ENCODE peak calls at places on chromosomes 4 and X, in eight cellular contexts. One of them, this sample, is unnamed.
A peak's percentile ranks its signal among the peaks of the same experiment; 100 is the strongest.

GRCh38 chr4:93764647-93765246 is 63.8 kb upstream of the ATOH1 start:
- DNase-seq in uterus: no peak
- DNase-seq in ascending aorta: no peak
- DNase-seq in H9: no peak
- DNase-seq in stomach: no peak
- DNase-seq in K562: peak; percentile 24
- DNase-seq in right cardiac atrium: no peak
- DNase-seq in fibroblast of lung: peak; percentile 72
- DNase-seq in this sample: no peak

GRCh38 chr4:23614284-23614892 is 275.5 kb downstream of the PPARGC1A start:
- DNase-seq in K562: peak; percentile 7
- DNase-seq in right cardiac atrium: no peak
- DNase-seq in fibroblast of lung: peak; percentile 21
- DNase-seq in uterus: no peak
- DNase-seq in ascending aorta: no peak
- DNase-seq in H9: peak; percentile 62
- DNase-seq in stomach: no peak
- DNase-seq in this sample: peak; percentile 5

GRCh38 chr4:71195932-71196331 is 142.9 kb upstream of the SLC4A4 start:
- DNase-seq in K562: no peak
- DNase-seq in right cardiac atrium: no peak
- DNase-seq in fibroblast of lung: peak; percentile 24
- DNase-seq in stomach: no peak
- DNase-seq in ascending aorta: no peak
- DNase-seq in uterus: no peak
- DNase-seq in H9: peak; percentile 34
- DNase-seq in this sample: no peak

GRCh38 chr4:74114234-74114633 is 15.2 kb upstream of the CXCL2 start:
- DNase-seq in fibroblast of lung: peak; percentile 42
- DNase-seq in H9: no peak
- DNase-seq in stomach: no peak
- DNase-seq in right cardiac atrium: no peak
- DNase-seq in ascending aorta: no peak
- DNase-seq in K562: no peak
- DNase-seq in uterus: no peak
- DNase-seq in this sample: peak; percentile 96

GRCh38 chrX:46408553-46409407 is 136.4 kb downstream of the ZNF674 start:
- DNase-seq in K562: peak; percentile 52
- DNase-seq in stomach: peak; percentile 76
- DNase-seq in right cardiac atrium: peak; percentile 88
- DNase-seq in H9: peak; percentile 37
- DNase-seq in fibroblast of lung: peak; percentile 80
- DNase-seq in ascending aorta: no peak
- DNase-seq in uterus: peak; percentile 74
- DNase-seq in this sample: peak; percentile 29

GRCh38 chrX:101550825-101551767 is 749 bp downstream of the ARMCX1 start:
- DNase-seq in right cardiac atrium: peak; percentile 77
- DNase-seq in fibroblast of lung: peak; percentile 37
- DNase-seq in K562: no peak
- DNase-seq in stomach: no peak
- DNase-seq in H9: peak; percentile 41
- DNase-seq in ascending aorta: no peak
- DNase-seq in uterus: peak; percentile 56
- DNase-seq in this sample: peak; percentile 6

GRCh38 chr4:627347-627746 is 2.0 kb downstream of the PDE6B start:
- DNase-seq in H9: peak; percentile 17
- DNase-seq in K562: no peak
- DNase-seq in right cardiac atrium: no peak
- DNase-seq in stomach: no peak
- DNase-seq in uterus: no peak
- DNase-seq in fibroblast of lung: no peak
- DNase-seq in ascending aorta: no peak
- DNase-seq in this sample: no peak

GRCh38 chr4:98642991-98643426 is 15.4 kb downstream of the TSPAN5 start:
- DNase-seq in uterus: no peak
- DNase-seq in fibroblast of lung: peak; percentile 83
- DNase-seq in H9: no peak
- DNase-seq in K562: no peak
- DNase-seq in ascending aorta: no peak
- DNase-seq in right cardiac atrium: no peak
- DNase-seq in stomach: no peak
- DNase-seq in this sample: peak; percentile 95

GRCh38 chr4:87330761-87331160 is 8.1 kb upstream of the HSD17B13 start:
- DNase-seq in H9: no peak
- DNase-seq in ascending aorta: no peak
- DNase-seq in right cardiac atrium: no peak
- DNase-seq in stomach: no peak
- DNase-seq in fibroblast of lung: no peak
- DNase-seq in K562: no peak
- DNase-seq in uterus: no peak
- DNase-seq in this sample: no peak

GRCh38 chrX:148495156-148495555 is 5.3 kb upstream of the AFF2 start:
- DNase-seq in stomach: no peak
- DNase-seq in fibroblast of lung: no peak
- DNase-seq in uterus: no peak
- DNase-seq in right cardiac atrium: no peak
- DNase-seq in H9: no peak
- DNase-seq in ascending aorta: no peak
- DNase-seq in K562: no peak
- DNase-seq in this sample: no peak

GRCh38 chr4:78468272-78468671 is 83.3 kb upstream of the ANXA3 start:
- DNase-seq in H9: no peak
- DNase-seq in right cardiac atrium: no peak
- DNase-seq in fibroblast of lung: no peak
- DNase-seq in ascending aorta: no peak
- DNase-seq in uterus: no peak
- DNase-seq in K562: no peak
- DNase-seq in stomach: no peak
- DNase-seq in this sample: no peak

GRCh38 chr4:113811329-113811728 is 49.8 kb upstream of the CAMK2D start:
- DNase-seq in K562: no peak
- DNase-seq in stomach: no peak
- DNase-seq in right cardiac atrium: no peak
- DNase-seq in fibroblast of lung: peak; percentile 14
- DNase-seq in uterus: no peak
- DNase-seq in ascending aorta: no peak
- DNase-seq in H9: no peak
- DNase-seq in this sample: no peak

GRCh38 chrX:46796574-46797191 is 37.8 kb upstream of the SLC9A7 start:
- DNase-seq in stomach: peak; percentile 87
- DNase-seq in right cardiac atrium: peak; percentile 89
- DNase-seq in K562: peak; percentile 55
- DNase-seq in H9: peak; percentile 74
- DNase-seq in uterus: peak; percentile 66
- DNase-seq in fibroblast of lung: peak; percentile 69
- DNase-seq in ascending aorta: peak; percentile 13
- DNase-seq in this sample: no peak

GRCh38 chrX:48713847-48714246 is 17.3 kb downstream of the SUV39H1 start:
- DNase-seq in uterus: no peak
- DNase-seq in K562: no peak
- DNase-seq in fibroblast of lung: no peak
- DNase-seq in stomach: no peak
- DNase-seq in right cardiac atrium: no peak
- DNase-seq in ascending aorta: no peak
- DNase-seq in H9: no peak
- DNase-seq in this sample: no peak
- H3K27ac ChIP-seq in uterus: no peak overlapping the region
- H3K27ac ChIP-seq in K562: no peak overlapping the region
- H3K27ac ChIP-seq in fibroblast of lung: no peak overlapping the region
- H3K27ac ChIP-seq in stomach: no peak overlapping the region
- H3K27ac ChIP-seq in right cardiac atrium: no peak overlapping the region
- H3K27ac ChIP-seq in ascending aorta: no peak overlapping the region
- H3K27ac ChIP-seq in H9: no peak overlapping the region
- H3K27ac ChIP-seq in this sample: no peak overlapping the region

GRCh38 chr4:182564966-182565365 is 321.8 kb downstream of the TENM3 start:
- DNase-seq in fibroblast of lung: peak; percentile 58
- DNase-seq in K562: no peak
- DNase-seq in ascending aorta: no peak
- DNase-seq in stomach: no peak
- DNase-seq in uterus: no peak
- DNase-seq in H9: no peak
- DNase-seq in right cardiac atrium: no peak
- DNase-seq in this sample: no peak

GRCh38 chr4:182555997-182556418 is 312.8 kb downstream of the TENM3 start:
- DNase-seq in H9: peak; percentile 47
- DNase-seq in uterus: no peak
- DNase-seq in stomach: no peak
- DNase-seq in K562: no peak
- DNase-seq in fibroblast of lung: peak; percentile 84
- DNase-seq in right cardiac atrium: no peak
- DNase-seq in ascending aorta: no peak
- DNase-seq in this sample: peak; percentile 77

GRCh38 chr4:182556576-182556975 is 313.4 kb downstream of the TENM3 start:
- DNase-seq in ascending aorta: no peak
- DNase-seq in right cardiac atrium: no peak
- DNase-seq in fibroblast of lung: peak; percentile 9
- DNase-seq in stomach: no peak
- DNase-seq in uterus: no peak
- DNase-seq in K562: no peak
- DNase-seq in H9: no peak
- DNase-seq in this sample: no peak

GRCh38 chr4:182562350-182562749 is 319.1 kb downstream of the TENM3 start:
- DNase-seq in uterus: no peak
- DNase-seq in right cardiac atrium: no peak
- DNase-seq in K562: no peak
- DNase-seq in stomach: no peak
- DNase-seq in fibroblast of lung: no peak
- DNase-seq in H9: no peak
- DNase-seq in ascending aorta: no peak
- DNase-seq in this sample: no peak

DNA sequence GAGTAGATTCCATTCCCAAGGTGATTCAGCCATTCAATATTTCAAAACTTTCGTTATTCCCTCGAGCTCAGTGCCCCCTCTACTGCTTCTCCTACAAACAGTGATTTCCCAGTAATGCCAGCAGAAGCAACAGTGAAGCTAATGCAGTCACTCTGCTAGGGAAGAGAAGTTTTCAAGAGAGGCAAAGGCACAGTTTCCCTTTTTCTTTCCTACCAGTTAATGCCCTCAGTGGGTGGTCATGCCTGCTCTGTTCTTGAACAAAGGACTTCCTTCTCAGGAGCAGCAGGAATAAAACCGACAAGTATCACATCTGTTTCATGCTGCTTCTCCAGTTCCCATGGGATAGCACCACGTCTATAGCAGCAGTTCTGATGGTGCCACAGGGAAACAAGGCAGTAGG is 317.2 kb downstream of the TENM3 start:
- DNase-seq in uterus: no peak
- DNase-seq in H9: peak; percentile 88
- DNase-seq in ascending aorta: no peak
- DNase-seq in fibroblast of lung: peak; percentile 23
- DNase-seq in stomach: no peak
- DNase-seq in K562: no peak
- DNase-seq in right cardiac atrium: no peak
- DNase-seq in this sample: no peak
- H3K27ac ChIP-seq in uterus: no peak overlapping the region
- H3K27ac ChIP-seq in H9: peak overlapping the region; percentile 86
- H3K27ac ChIP-seq in ascending aorta: no peak overlapping the region
- H3K27ac ChIP-seq in fibroblast of lung: no peak overlapping the region
- H3K27ac ChIP-seq in stomach: no peak overlapping the region
- H3K27ac ChIP-seq in K562: no peak overlapping the region
- H3K27ac ChIP-seq in right cardiac atrium: no peak overlapping the region
- H3K27ac ChIP-seq in this sample: no peak overlapping the region

DNA sequence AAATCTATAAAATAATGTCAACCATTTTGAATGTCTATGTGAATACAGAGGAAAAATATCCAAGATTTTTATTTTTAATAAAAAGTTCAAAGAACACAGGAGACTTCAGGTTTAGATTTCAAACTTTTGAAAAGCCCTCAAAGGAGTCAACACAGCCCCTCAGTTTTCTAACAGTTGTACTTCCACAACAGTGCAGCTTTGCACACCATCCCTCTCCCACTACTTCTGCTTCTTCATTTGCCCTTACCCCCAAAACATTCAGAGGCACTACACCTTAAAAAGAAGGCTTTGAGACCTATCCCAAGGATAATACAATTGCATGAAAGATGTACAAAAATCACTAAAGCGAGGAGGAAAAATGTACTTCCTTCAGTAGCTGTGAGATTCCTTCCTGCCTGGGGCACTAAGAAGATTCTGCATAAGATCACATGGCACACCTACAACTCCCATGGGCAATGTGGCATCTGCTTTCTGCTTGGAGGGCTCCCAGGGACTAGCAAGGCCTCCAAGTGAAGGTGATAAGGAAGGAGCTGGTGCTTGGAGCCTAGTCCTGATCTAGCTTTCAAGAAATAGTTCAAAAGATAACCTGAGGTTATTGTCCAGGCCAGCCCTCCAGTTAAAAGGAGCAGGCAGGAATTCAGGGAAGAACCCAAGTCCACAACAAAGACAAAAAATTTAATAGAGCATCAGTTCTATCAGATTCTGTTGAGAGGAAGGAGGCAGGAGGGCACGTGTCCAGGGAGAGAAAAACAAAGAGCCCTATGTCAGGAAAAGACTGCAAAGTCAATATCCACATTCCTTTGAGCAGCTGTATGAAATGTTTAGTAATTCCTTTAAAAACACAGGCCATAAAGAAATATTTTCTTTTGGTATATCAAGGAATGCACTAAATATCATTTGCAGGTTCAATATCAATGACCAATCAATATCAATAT is 19.1 kb downstream of the ARAP2 start:
- DNase-seq in stomach: no peak
- DNase-seq in uterus: no peak
- DNase-seq in right cardiac atrium: no peak
- DNase-seq in K562: no peak
- DNase-seq in H9: no peak
- DNase-seq in ascending aorta: no peak
- DNase-seq in fibroblast of lung: no peak
- DNase-seq in this sample: no peak
- H3K27ac ChIP-seq in stomach: no peak overlapping the region
- H3K27ac ChIP-seq in uterus: no peak overlapping the region
- H3K27ac ChIP-seq in right cardiac atrium: no peak overlapping the region
- H3K27ac ChIP-seq in K562: no peak overlapping the region
- H3K27ac ChIP-seq in H9: no peak overlapping the region
- H3K27ac ChIP-seq in ascending aorta: no peak overlapping the region
- H3K27ac ChIP-seq in fibroblast of lung: no peak overlapping the region
- H3K27ac ChIP-seq in this sample: peak overlapping the region; percentile 14

GRCh38 chrX:139825618-139826017 is 107.2 kb downstream of the ATP11C start:
- DNase-seq in fibroblast of lung: no peak
- DNase-seq in uterus: no peak
- DNase-seq in ascending aorta: no peak
- DNase-seq in stomach: no peak
- DNase-seq in K562: no peak
- DNase-seq in H9: no peak
- DNase-seq in right cardiac atrium: no peak
- DNase-seq in this sample: no peak
- H3K27ac ChIP-seq in fibroblast of lung: peak overlapping the region; percentile 39
- H3K27ac ChIP-seq in uterus: no peak overlapping the region
- H3K27ac ChIP-seq in ascending aorta: no peak overlapping the region
- H3K27ac ChIP-seq in stomach: no peak overlapping the region
- H3K27ac ChIP-seq in K562: no peak overlapping the region
- H3K27ac ChIP-seq in H9: no peak overlapping the region
- H3K27ac ChIP-seq in right cardiac atrium: no peak overlapping the region
- H3K27ac ChIP-seq in this sample: no peak overlapping the region

DNA sequence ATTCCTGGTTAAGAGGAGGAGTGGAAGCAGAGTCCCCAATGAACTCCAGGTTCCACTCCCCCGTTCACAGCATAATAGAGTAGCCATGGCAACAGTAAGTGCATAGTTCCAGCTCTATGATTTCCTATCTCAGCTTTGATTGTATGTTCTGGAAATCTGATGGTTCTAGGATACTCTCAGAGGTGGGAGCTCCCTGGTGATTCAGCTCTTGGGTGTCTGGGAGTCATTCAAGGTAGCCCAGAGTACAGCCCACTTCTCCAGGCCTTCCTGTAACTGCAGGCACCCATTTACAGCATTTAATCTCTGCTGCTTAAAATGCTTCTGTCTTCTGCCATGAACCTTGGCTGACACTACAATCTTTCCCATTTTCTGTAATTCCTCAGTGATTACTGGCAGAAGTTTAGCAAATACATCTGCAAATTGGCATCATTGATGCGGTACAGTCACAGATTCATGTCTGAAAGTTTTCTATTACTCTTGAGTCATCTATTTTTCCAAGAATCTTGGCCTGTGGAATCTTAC is 242.0 kb downstream of the MAPK10 start:
- DNase-seq in ascending aorta: no peak
- DNase-seq in fibroblast of lung: peak; percentile 84
- DNase-seq in uterus: peak; percentile 20
- DNase-seq in K562: no peak
- DNase-seq in H9: no peak
- DNase-seq in stomach: no peak
- DNase-seq in right cardiac atrium: no peak
- DNase-seq in this sample: peak; percentile 36
- H3K27ac ChIP-seq in ascending aorta: no peak overlapping the region
- H3K27ac ChIP-seq in fibroblast of lung: peak overlapping the region; percentile 57
- H3K27ac ChIP-seq in uterus: no peak overlapping the region
- H3K27ac ChIP-seq in K562: no peak overlapping the region
- H3K27ac ChIP-seq in H9: no peak overlapping the region
- H3K27ac ChIP-seq in stomach: no peak overlapping the region
- H3K27ac ChIP-seq in right cardiac atrium: no peak overlapping the region
- H3K27ac ChIP-seq in this sample: no peak overlapping the region

This sample was measured in foreskin keratinocyte.